ENCODE peak calls at places on chromosomes 6 and 20, in six cellular contexts. One of them, this sample, is unnamed.

GRCh38 chr6:158808918-158809678 is 10.1 kb downstream of the EZR start:
- DNase-seq in activated T-cell treated with anti-CD3 and anti-CD28 coated beads for 1 hour: no peak
- DNase-seq in breast epithelium: no peak
- DNase-seq in fibroblast of lung: peak; percentile 71
- DNase-seq in HFFc6: no peak
- DNase-seq in bronchial epithelial cell: no peak
- DNase-seq in this sample: no peak

GRCh38 chr6:168916576-168917207 is 337.0 kb downstream of the THBS2 start:
- DNase-seq in breast epithelium: no peak
- DNase-seq in fibroblast of lung: peak; percentile 56
- DNase-seq in HFFc6: no peak
- DNase-seq in bronchial epithelial cell: no peak
- DNase-seq in activated T-cell treated with anti-CD3 and anti-CD28 coated beads for 1 hour: no peak
- DNase-seq in this sample: no peak

GRCh38 chr6:134826889-134827737 is 122.8 kb downstream of the ALDH8A1 start:
- DNase-seq in activated T-cell treated with anti-CD3 and anti-CD28 coated beads for 1 hour: no peak
- DNase-seq in HFFc6: peak; percentile 95
- DNase-seq in breast epithelium: peak; percentile 78
- DNase-seq in bronchial epithelial cell: peak; percentile 76
- DNase-seq in fibroblast of lung: peak; percentile 96
- DNase-seq in this sample: peak; percentile 68

GRCh38 chr20:50438986-50439407 is 71.2 kb upstream of the PTPN1 start:
- DNase-seq in HFFc6: peak; percentile 88
- DNase-seq in fibroblast of lung: peak; percentile 57
- DNase-seq in bronchial epithelial cell: peak; percentile 99
- DNase-seq in activated T-cell treated with anti-CD3 and anti-CD28 coated beads for 1 hour: no peak
- DNase-seq in breast epithelium: peak; percentile 77
- DNase-seq in this sample: peak; percentile 99

GRCh38 chr6:6758915-6759654 is 170.6 kb downstream of the LY86 start:
- DNase-seq in breast epithelium: no peak
- DNase-seq in activated T-cell treated with anti-CD3 and anti-CD28 coated beads for 1 hour: no peak
- DNase-seq in fibroblast of lung: peak; percentile 83
- DNase-seq in bronchial epithelial cell: peak; percentile 52
- DNase-seq in HFFc6: peak; percentile 58
- DNase-seq in this sample: peak; percentile 61

GRCh38 chr6:42766163-42766670 is 15.6 kb upstream of the BICRAL start:
- DNase-seq in fibroblast of lung: peak; percentile 55
- DNase-seq in bronchial epithelial cell: peak; percentile 86
- DNase-seq in breast epithelium: no peak
- DNase-seq in activated T-cell treated with anti-CD3 and anti-CD28 coated beads for 1 hour: no peak
- DNase-seq in HFFc6: peak; percentile 93
- DNase-seq in this sample: peak; percentile 92

GRCh38 chr6:146895772-146896061 is 296.9 kb downstream of the ADGB start:
- DNase-seq in activated T-cell treated with anti-CD3 and anti-CD28 coated beads for 1 hour: no peak
- DNase-seq in bronchial epithelial cell: no peak
- DNase-seq in HFFc6: no peak
- DNase-seq in breast epithelium: no peak
- DNase-seq in fibroblast of lung: no peak
- DNase-seq in this sample: no peak

GRCh38 chr20:63705232-63706026 is 2.3 kb downstream of the ARFRP1 start:
- DNase-seq in HFFc6: no peak
- DNase-seq in bronchial epithelial cell: no peak
- DNase-seq in fibroblast of lung: no peak
- DNase-seq in breast epithelium: no peak
- DNase-seq in activated T-cell treated with anti-CD3 and anti-CD28 coated beads for 1 hour: no peak
- DNase-seq in this sample: no peak

GRCh38 chr6:139133733-139134360 is 1.0 kb upstream of the HECA start:
- DNase-seq in activated T-cell treated with anti-CD3 and anti-CD28 coated beads for 1 hour: no peak
- DNase-seq in fibroblast of lung: no peak
- DNase-seq in breast epithelium: no peak
- DNase-seq in bronchial epithelial cell: no peak
- DNase-seq in HFFc6: no peak
- DNase-seq in this sample: no peak

GRCh38 chr20:17611540-17612286 is 41.8 kb downstream of the DSTN start:
- DNase-seq in breast epithelium: peak; percentile 29
- DNase-seq in HFFc6: peak; percentile 58
- DNase-seq in fibroblast of lung: peak; percentile 18
- DNase-seq in activated T-cell treated with anti-CD3 and anti-CD28 coated beads for 1 hour: no peak
- DNase-seq in bronchial epithelial cell: peak; percentile 63
- DNase-seq in this sample: peak; percentile 56

GRCh38 chr20:36197271-36197670 is 39.0 kb upstream of the AAR2 start:
- DNase-seq in HFFc6: no peak
- DNase-seq in breast epithelium: no peak
- DNase-seq in activated T-cell treated with anti-CD3 and anti-CD28 coated beads for 1 hour: no peak
- DNase-seq in bronchial epithelial cell: peak; percentile 23
- DNase-seq in fibroblast of lung: no peak
- DNase-seq in this sample: peak; percentile 10

GRCh38 chr20:59123011-59123676 is 40.5 kb upstream of the ZNF831 start:
- DNase-seq in HFFc6: no peak
- DNase-seq in bronchial epithelial cell: no peak
- DNase-seq in activated T-cell treated with anti-CD3 and anti-CD28 coated beads for 1 hour: peak; percentile 32
- DNase-seq in breast epithelium: no peak
- DNase-seq in fibroblast of lung: no peak
- DNase-seq in this sample: no peak

GRCh38 chr20:57382516-57382915 is 8.7 kb upstream of the RBM38 start:
- DNase-seq in HFFc6: no peak
- DNase-seq in fibroblast of lung: no peak
- DNase-seq in bronchial epithelial cell: no peak
- DNase-seq in breast epithelium: no peak
- DNase-seq in activated T-cell treated with anti-CD3 and anti-CD28 coated beads for 1 hour: no peak
- DNase-seq in this sample: no peak

GRCh38 chr20:35368616-35369423 is 43.0 kb downstream of the UQCC1 start:
- DNase-seq in HFFc6: no peak
- DNase-seq in breast epithelium: no peak
- DNase-seq in bronchial epithelial cell: no peak
- DNase-seq in activated T-cell treated with anti-CD3 and anti-CD28 coated beads for 1 hour: no peak
- DNase-seq in fibroblast of lung: no peak
- DNase-seq in this sample: no peak

GRCh38 chr6:151209071-151209831 is 30.5 kb upstream of the AKAP12 start:
- DNase-seq in activated T-cell treated with anti-CD3 and anti-CD28 coated beads for 1 hour: no peak
- DNase-seq in bronchial epithelial cell: peak; percentile 72
- DNase-seq in breast epithelium: no peak
- DNase-seq in fibroblast of lung: no peak
- DNase-seq in HFFc6: peak; percentile 3
- DNase-seq in this sample: peak; percentile 56

GRCh38 chr6:168031411-168032382 is 34.2 kb downstream of the KIF25 start:
- DNase-seq in HFFc6: peak; percentile 46
- DNase-seq in fibroblast of lung: peak; percentile 50
- DNase-seq in breast epithelium: peak; percentile 18
- DNase-seq in bronchial epithelial cell: no peak
- DNase-seq in activated T-cell treated with anti-CD3 and anti-CD28 coated beads for 1 hour: no peak
- DNase-seq in this sample: no peak

GRCh38 chr20:53157443-53158408 is 185.6 kb downstream of the TSHZ2 start:
- DNase-seq in breast epithelium: no peak
- DNase-seq in HFFc6: peak; percentile 8
- DNase-seq in activated T-cell treated with anti-CD3 and anti-CD28 coated beads for 1 hour: peak; percentile 25
- DNase-seq in fibroblast of lung: peak; percentile 52
- DNase-seq in bronchial epithelial cell: peak; percentile 35
- DNase-seq in this sample: peak; percentile 82

GRCh38 chr6:1619666-1620503 is 10.2 kb downstream of the FOXC1 start:
- DNase-seq in activated T-cell treated with anti-CD3 and anti-CD28 coated beads for 1 hour: no peak
- DNase-seq in fibroblast of lung: no peak
- DNase-seq in HFFc6: no peak
- DNase-seq in breast epithelium: no peak
- DNase-seq in bronchial epithelial cell: no peak
- DNase-seq in this sample: no peak

GRCh38 chr6:4805553-4806307 is 29.5 kb downstream of the CDYL start:
- DNase-seq in breast epithelium: no peak
- DNase-seq in bronchial epithelial cell: peak; percentile 55
- DNase-seq in HFFc6: peak; percentile 35
- DNase-seq in activated T-cell treated with anti-CD3 and anti-CD28 coated beads for 1 hour: no peak
- DNase-seq in fibroblast of lung: peak; percentile 41
- DNase-seq in this sample: peak; percentile 66

GRCh38 chr6:49606696-49607390 is 29.8 kb downstream of the RHAG start:
- DNase-seq in HFFc6: peak; percentile 75
- DNase-seq in activated T-cell treated with anti-CD3 and anti-CD28 coated beads for 1 hour: no peak
- DNase-seq in bronchial epithelial cell: peak; percentile 79
- DNase-seq in fibroblast of lung: peak; percentile 88
- DNase-seq in breast epithelium: no peak
- DNase-seq in this sample: peak; percentile 93

GRCh38 chr6:113903666-113904330 is 46.7 kb downstream of the MARCKS start:
- DNase-seq in bronchial epithelial cell: no peak
- DNase-seq in activated T-cell treated with anti-CD3 and anti-CD28 coated beads for 1 hour: no peak
- DNase-seq in fibroblast of lung: peak; percentile 42
- DNase-seq in HFFc6: no peak
- DNase-seq in breast epithelium: no peak
- DNase-seq in this sample: no peak

GRCh38 chr20:21100590-21101452 is 5.3 kb downstream of the LINC00237 start:
- DNase-seq in bronchial epithelial cell: no peak
- DNase-seq in HFFc6: no peak
- DNase-seq in activated T-cell treated with anti-CD3 and anti-CD28 coated beads for 1 hour: no peak
- DNase-seq in fibroblast of lung: peak; percentile 66
- DNase-seq in breast epithelium: no peak
- DNase-seq in this sample: no peak

GRCh38 chr6:169326067-169326799 is 72.6 kb upstream of the THBS2 start:
- DNase-seq in breast epithelium: no peak
- DNase-seq in activated T-cell treated with anti-CD3 and anti-CD28 coated beads for 1 hour: no peak
- DNase-seq in bronchial epithelial cell: peak; percentile 30
- DNase-seq in HFFc6: peak; percentile 22
- DNase-seq in fibroblast of lung: peak; percentile 59
- DNase-seq in this sample: peak; percentile 45

GRCh38 chr6:79570129-79570801 is 33.0 kb upstream of the LCA5 start:
- DNase-seq in breast epithelium: no peak
- DNase-seq in HFFc6: peak; percentile 15
- DNase-seq in activated T-cell treated with anti-CD3 and anti-CD28 coated beads for 1 hour: no peak
- DNase-seq in fibroblast of lung: no peak
- DNase-seq in bronchial epithelial cell: peak; percentile 74
- DNase-seq in this sample: peak; percentile 76

GRCh38 chr6:116419069-116419468 is 42.1 kb upstream of the CALHM6 start:
- DNase-seq in fibroblast of lung: no peak
- DNase-seq in HFFc6: peak; percentile 18
- DNase-seq in bronchial epithelial cell: peak; percentile 85
- DNase-seq in activated T-cell treated with anti-CD3 and anti-CD28 coated beads for 1 hour: no peak
- DNase-seq in breast epithelium: no peak
- DNase-seq in this sample: peak; percentile 59

GRCh38 chr20:53071833-53072232 is 99.7 kb downstream of the TSHZ2 start:
- DNase-seq in fibroblast of lung: no peak
- DNase-seq in bronchial epithelial cell: no peak
- DNase-seq in HFFc6: no peak
- DNase-seq in breast epithelium: no peak
- DNase-seq in activated T-cell treated with anti-CD3 and anti-CD28 coated beads for 1 hour: no peak
- DNase-seq in this sample: no peak

GRCh38 chr20:45060341-45060740 is 40.6 kb downstream of the KCNS1 start:
- DNase-seq in breast epithelium: no peak
- DNase-seq in fibroblast of lung: no peak
- DNase-seq in bronchial epithelial cell: no peak
- DNase-seq in activated T-cell treated with anti-CD3 and anti-CD28 coated beads for 1 hour: no peak
- DNase-seq in HFFc6: no peak
- DNase-seq in this sample: no peak

GRCh38 chr6:92538926-92539325 is 880.4 kb downstream of the EPHA7 start:
- DNase-seq in breast epithelium: no peak
- DNase-seq in activated T-cell treated with anti-CD3 and anti-CD28 coated beads for 1 hour: no peak
- DNase-seq in bronchial epithelial cell: peak; percentile 28
- DNase-seq in HFFc6: no peak
- DNase-seq in fibroblast of lung: no peak
- DNase-seq in this sample: no peak

GRCh38 chr6:79586548-79586947 is 44.6 kb upstream of the SH3BGRL2 start:
- DNase-seq in bronchial epithelial cell: peak; percentile 57
- DNase-seq in breast epithelium: no peak
- DNase-seq in HFFc6: peak; percentile 36
- DNase-seq in fibroblast of lung: peak; percentile 55
- DNase-seq in activated T-cell treated with anti-CD3 and anti-CD28 coated beads for 1 hour: no peak
- DNase-seq in this sample: peak; percentile 60

GRCh38 chr6:150143521-150144293 is 863 bp downstream of the PPP1R14C start:
- DNase-seq in bronchial epithelial cell: no peak
- DNase-seq in fibroblast of lung: no peak
- DNase-seq in HFFc6: no peak
- DNase-seq in breast epithelium: no peak
- DNase-seq in activated T-cell treated with anti-CD3 and anti-CD28 coated beads for 1 hour: no peak
- DNase-seq in this sample: no peak

GRCh38 chr6:150464966-150465365 is 96.2 kb downstream of the IYD start:
- DNase-seq in bronchial epithelial cell: no peak
- DNase-seq in HFFc6: no peak
- DNase-seq in breast epithelium: no peak
- DNase-seq in activated T-cell treated with anti-CD3 and anti-CD28 coated beads for 1 hour: no peak
- DNase-seq in fibroblast of lung: no peak
- DNase-seq in this sample: no peak

GRCh38 chr6:157224957-157225574 is 98.3 kb downstream of the TMEM242 start:
- DNase-seq in bronchial epithelial cell: no peak
- DNase-seq in fibroblast of lung: no peak
- DNase-seq in HFFc6: no peak
- DNase-seq in activated T-cell treated with anti-CD3 and anti-CD28 coated beads for 1 hour: no peak
- DNase-seq in breast epithelium: no peak
- DNase-seq in this sample: no peak

GRCh38 chr6:42199106-42199981 is 4.6 kb upstream of the GUCA1B start:
- DNase-seq in bronchial epithelial cell: peak; percentile 26
- DNase-seq in fibroblast of lung: peak; percentile 77
- DNase-seq in HFFc6: peak; percentile 47
- DNase-seq in activated T-cell treated with anti-CD3 and anti-CD28 coated beads for 1 hour: no peak
- DNase-seq in breast epithelium: no peak
- DNase-seq in this sample: peak; percentile 67

GRCh38 chr6:117992856-117993255 is 85.8 kb downstream of the SLC35F1 start:
- DNase-seq in breast epithelium: no peak
- DNase-seq in fibroblast of lung: no peak
- DNase-seq in bronchial epithelial cell: no peak
- DNase-seq in HFFc6: no peak
- DNase-seq in activated T-cell treated with anti-CD3 and anti-CD28 coated beads for 1 hour: no peak
- DNase-seq in this sample: no peak

GRCh38 chr6:3726421-3726820 is 25.1 kb downstream of the PXDC1 start:
- DNase-seq in HFFc6: no peak
- DNase-seq in breast epithelium: no peak
- DNase-seq in activated T-cell treated with anti-CD3 and anti-CD28 coated beads for 1 hour: no peak
- DNase-seq in fibroblast of lung: no peak
- DNase-seq in bronchial epithelial cell: no peak
- DNase-seq in this sample: no peak

GRCh38 chr6:31859923-31860322 is 2.7 kb downstream of the NEU1 start:
- DNase-seq in activated T-cell treated with anti-CD3 and anti-CD28 coated beads for 1 hour: no peak
- DNase-seq in bronchial epithelial cell: no peak
- DNase-seq in breast epithelium: no peak
- DNase-seq in HFFc6: no peak
- DNase-seq in fibroblast of lung: no peak
- DNase-seq in this sample: no peak

This sample was measured in PC-3.